ENCODE peak calls at places on chromosomes 3 and 15, in nine cellular contexts. One of them, this sample, is unnamed.

GRCh38 chr3:123123716-123124616 is 57.1 kb downstream of the PDIA5 start:
- DNase-seq in skeletal muscle cell: no peak
- DNase-seq in A673: no peak
- DNase-seq in hypothalamus: no peak
- DNase-seq in AG09309: no peak
- DNase-seq in HS-5: no peak
- DNase-seq in NCI-H748 treated with DMSO at 0.1 percent for 48 hours: no peak
- DNase-seq in lower lobe of right lung: no peak
- DNase-seq in type B pancreatic cell: no peak
- DNase-seq in this sample: no peak

GRCh38 chr15:65951007-65951406 is 81.7 kb downstream of the RAB11A start:
- DNase-seq in A673: no peak
- DNase-seq in NCI-H748 treated with DMSO at 0.1 percent for 48 hours: no peak
- DNase-seq in skeletal muscle cell: no peak
- DNase-seq in type B pancreatic cell: no peak
- DNase-seq in lower lobe of right lung: no peak
- DNase-seq in HS-5: no peak
- DNase-seq in hypothalamus: no peak
- DNase-seq in AG09309: no peak
- DNase-seq in this sample: no peak

GRCh38 chr3:37667359-37667758 is 194.3 kb upstream of the CTDSPL start:
- DNase-seq in AG09309: no peak
- DNase-seq in hypothalamus: no peak
- DNase-seq in skeletal muscle cell: no peak
- DNase-seq in HS-5: no peak
- DNase-seq in A673: no peak
- DNase-seq in lower lobe of right lung: no peak
- DNase-seq in NCI-H748 treated with DMSO at 0.1 percent for 48 hours: no peak
- DNase-seq in type B pancreatic cell: no peak
- DNase-seq in this sample: no peak

GRCh38 chr3:46266598-46266997 is 24.3 kb downstream of the CCR3 start:
- DNase-seq in NCI-H748 treated with DMSO at 0.1 percent for 48 hours: no peak
- DNase-seq in AG09309: no peak
- DNase-seq in HS-5: no peak
- DNase-seq in lower lobe of right lung: no peak
- DNase-seq in A673: no peak
- DNase-seq in hypothalamus: no peak
- DNase-seq in type B pancreatic cell: no peak
- DNase-seq in skeletal muscle cell: no peak
- DNase-seq in this sample: no peak

GRCh38 chr3:28718074-28718849 is 369.6 kb upstream of the AZI2 start:
- DNase-seq in A673: no peak
- DNase-seq in skeletal muscle cell: no peak
- DNase-seq in AG09309: no peak
- DNase-seq in hypothalamus: no peak
- DNase-seq in HS-5: no peak
- DNase-seq in NCI-H748 treated with DMSO at 0.1 percent for 48 hours: no peak
- DNase-seq in type B pancreatic cell: no peak
- DNase-seq in lower lobe of right lung: no peak
- DNase-seq in this sample: no peak

GRCh38 chr3:71395927-71396695 is 187.4 kb downstream of the FOXP1 start:
- DNase-seq in NCI-H748 treated with DMSO at 0.1 percent for 48 hours: no peak
- DNase-seq in skeletal muscle cell: peak
- DNase-seq in hypothalamus: no peak
- DNase-seq in HS-5: peak
- DNase-seq in A673: no peak
- DNase-seq in type B pancreatic cell: no peak
- DNase-seq in lower lobe of right lung: no peak
- DNase-seq in AG09309: peak
- DNase-seq in this sample: peak

GRCh38 chr3:72255736-72256559 is 471.0 kb upstream of the PROK2 start:
- DNase-seq in NCI-H748 treated with DMSO at 0.1 percent for 48 hours: peak
- DNase-seq in type B pancreatic cell: no peak
- DNase-seq in lower lobe of right lung: peak
- DNase-seq in AG09309: no peak
- DNase-seq in HS-5: no peak
- DNase-seq in skeletal muscle cell: no peak
- DNase-seq in A673: peak
- DNase-seq in hypothalamus: peak
- DNase-seq in this sample: no peak

GRCh38 chr15:71632571-71633195 is 177.7 kb upstream of the NR2E3 start:
- DNase-seq in NCI-H748 treated with DMSO at 0.1 percent for 48 hours: no peak
- DNase-seq in lower lobe of right lung: no peak
- DNase-seq in skeletal muscle cell: no peak
- DNase-seq in AG09309: no peak
- DNase-seq in hypothalamus: no peak
- DNase-seq in A673: no peak
- DNase-seq in HS-5: no peak
- DNase-seq in type B pancreatic cell: no peak
- DNase-seq in this sample: no peak

GRCh38 chr3:123414958-123415792 is 33.7 kb downstream of the ADCY5 start:
- DNase-seq in A673: no peak
- DNase-seq in skeletal muscle cell: no peak
- DNase-seq in lower lobe of right lung: no peak
- DNase-seq in AG09309: no peak
- DNase-seq in type B pancreatic cell: no peak
- DNase-seq in NCI-H748 treated with DMSO at 0.1 percent for 48 hours: no peak
- DNase-seq in hypothalamus: no peak
- DNase-seq in HS-5: no peak
- DNase-seq in this sample: no peak

GRCh38 chr3:110741891-110742290 is 329.7 kb upstream of the NECTIN3 start:
- DNase-seq in lower lobe of right lung: no peak
- DNase-seq in hypothalamus: no peak
- DNase-seq in type B pancreatic cell: no peak
- DNase-seq in skeletal muscle cell: no peak
- DNase-seq in NCI-H748 treated with DMSO at 0.1 percent for 48 hours: no peak
- DNase-seq in A673: no peak
- DNase-seq in AG09309: no peak
- DNase-seq in HS-5: no peak
- DNase-seq in this sample: no peak

GRCh38 chr15:23564798-23565394 is 578 bp upstream of the MKRN3 start:
- DNase-seq in AG09309: no peak
- DNase-seq in skeletal muscle cell: no peak
- DNase-seq in type B pancreatic cell: no peak
- DNase-seq in A673: no peak
- DNase-seq in hypothalamus: no peak
- DNase-seq in lower lobe of right lung: no peak
- DNase-seq in NCI-H748 treated with DMSO at 0.1 percent for 48 hours: peak
- DNase-seq in HS-5: no peak
- DNase-seq in this sample: no peak

GRCh38 chr3:185552358-185552877 is at the start of gene LIPH:
- DNase-seq in AG09309: no peak
- DNase-seq in lower lobe of right lung: no peak
- DNase-seq in skeletal muscle cell: no peak
- DNase-seq in HS-5: no peak
- DNase-seq in type B pancreatic cell: no peak
- DNase-seq in A673: peak
- DNase-seq in NCI-H748 treated with DMSO at 0.1 percent for 48 hours: no peak
- DNase-seq in hypothalamus: no peak
- DNase-seq in this sample: peak

GRCh38 chr15:69718916-69719315 is 266.3 kb downstream of the RPLP1 start:
- DNase-seq in skeletal muscle cell: no peak
- DNase-seq in NCI-H748 treated with DMSO at 0.1 percent for 48 hours: no peak
- DNase-seq in AG09309: no peak
- DNase-seq in A673: no peak
- DNase-seq in HS-5: no peak
- DNase-seq in hypothalamus: no peak
- DNase-seq in lower lobe of right lung: peak
- DNase-seq in type B pancreatic cell: no peak
- DNase-seq in this sample: peak

GRCh38 chr15:84023636-84024035 is 211.9 kb upstream of the GOLGA6L4 start:
- DNase-seq in A673: peak
- DNase-seq in lower lobe of right lung: no peak
- DNase-seq in skeletal muscle cell: no peak
- DNase-seq in AG09309: no peak
- DNase-seq in type B pancreatic cell: no peak
- DNase-seq in hypothalamus: no peak
- DNase-seq in HS-5: no peak
- DNase-seq in NCI-H748 treated with DMSO at 0.1 percent for 48 hours: no peak
- DNase-seq in this sample: peak

GRCh38 chr15:68679961-68680371 is 101.2 kb downstream of the CORO2B start:
- DNase-seq in skeletal muscle cell: no peak
- DNase-seq in hypothalamus: peak
- DNase-seq in A673: no peak
- DNase-seq in type B pancreatic cell: no peak
- DNase-seq in AG09309: no peak
- DNase-seq in HS-5: no peak
- DNase-seq in lower lobe of right lung: no peak
- DNase-seq in NCI-H748 treated with DMSO at 0.1 percent for 48 hours: no peak
- DNase-seq in this sample: peak

GRCh38 chr3:73572371-73572770 is 52.4 kb downstream of the PDZRN3 start:
- DNase-seq in A673: no peak
- DNase-seq in lower lobe of right lung: no peak
- DNase-seq in type B pancreatic cell: no peak
- DNase-seq in hypothalamus: no peak
- DNase-seq in NCI-H748 treated with DMSO at 0.1 percent for 48 hours: no peak
- DNase-seq in HS-5: no peak
- DNase-seq in skeletal muscle cell: no peak
- DNase-seq in AG09309: no peak
- DNase-seq in this sample: no peak

GRCh38 chr3:63349583-63350177 is 71.6 kb downstream of the SYNPR start:
- DNase-seq in HS-5: no peak
- DNase-seq in skeletal muscle cell: peak
- DNase-seq in AG09309: no peak
- DNase-seq in NCI-H748 treated with DMSO at 0.1 percent for 48 hours: peak
- DNase-seq in A673: peak
- DNase-seq in type B pancreatic cell: no peak
- DNase-seq in hypothalamus: no peak
- DNase-seq in lower lobe of right lung: peak
- DNase-seq in this sample: peak

GRCh38 chr3:124802054-124802698 is 71.9 kb downstream of the UMPS start:
- DNase-seq in HS-5: no peak
- DNase-seq in skeletal muscle cell: no peak
- DNase-seq in type B pancreatic cell: no peak
- DNase-seq in hypothalamus: no peak
- DNase-seq in A673: no peak
- DNase-seq in NCI-H748 treated with DMSO at 0.1 percent for 48 hours: no peak
- DNase-seq in lower lobe of right lung: no peak
- DNase-seq in AG09309: no peak
- DNase-seq in this sample: no peak

GRCh38 chr3:152583913-152584312 is 251.0 kb upstream of the P2RY1 start:
- DNase-seq in HS-5: no peak
- DNase-seq in lower lobe of right lung: no peak
- DNase-seq in hypothalamus: no peak
- DNase-seq in AG09309: no peak
- DNase-seq in skeletal muscle cell: peak
- DNase-seq in A673: no peak
- DNase-seq in type B pancreatic cell: no peak
- DNase-seq in NCI-H748 treated with DMSO at 0.1 percent for 48 hours: no peak
- DNase-seq in this sample: no peak

GRCh38 chr3:190339130-190339529 is 16.9 kb upstream of the CLDN1 start:
- DNase-seq in hypothalamus: no peak
- DNase-seq in NCI-H748 treated with DMSO at 0.1 percent for 48 hours: no peak
- DNase-seq in type B pancreatic cell: no peak
- DNase-seq in lower lobe of right lung: no peak
- DNase-seq in HS-5: peak
- DNase-seq in skeletal muscle cell: no peak
- DNase-seq in A673: peak
- DNase-seq in AG09309: no peak
- DNase-seq in this sample: peak

This sample was measured in SK-MEL-5.